ENCODE peak calls at places on chromosomes 3 and 15, in seven cellular contexts. S, P, O, V, U, B and H are unnamed samples.
A peak's percentile ranks its signal among the peaks of the same experiment; 100 is the strongest.

GRCh38 chr15:29143909-29144308 is 125.7 kb downstream of the NSMCE3 start:
- DNase-seq in V (peak; percentile 79), S (no peak), B (no peak), O (no peak), P (peak; percentile 53), U (no peak), H (no peak)

GRCh38 chr15:90151989-90152645 is 49.0 kb upstream of the SEMA4B start:
- DNase-seq in S (no peak), B (peak; percentile 87), O (no peak), U (no peak), V (no peak), P (no peak), H (no peak)

GRCh38 chr3:53149699-53150098 is 11.3 kb upstream of the PRKCD start:
- DNase-seq in U (no peak), O (no peak), P (no peak), V (no peak), B (no peak), S (no peak), H (no peak)

GRCh38 chr3:125116311-125117069 is 60.7 kb upstream of the HEG1 start:
- DNase-seq in U (no peak), O (no peak), S (no peak), B (peak; percentile 70), P (peak; percentile 96), V (peak; percentile 83), H (no peak)

GRCh38 chr3:36969540-36970432 is 23.1 kb downstream of the EPM2AIP1 start:
- DNase-seq in B (peak; percentile 84), P (peak; percentile 63), U (peak; percentile 22), V (peak; percentile 55), O (peak; percentile 48), S (peak; percentile 46), H (peak; percentile 15)

GRCh38 chr3:114144909-114145688 is 33.8 kb downstream of the DRD3 start:
- DNase-seq in S (no peak), V (peak; percentile 93), U (no peak), O (peak; percentile 28), B (no peak), P (peak; percentile 97), H (no peak)

GRCh38 chr3:153070153-153070868 is 91.7 kb upstream of the RAP2B start:
- DNase-seq in B (no peak), O (no peak), S (no peak), U (no peak), P (peak; percentile 75), V (peak; percentile 68), H (no peak)

GRCh38 chr3:78951546-78951945 is 816.3 kb downstream of the ROBO1 start:
- DNase-seq in P (no peak), V (no peak), B (no peak), O (no peak), S (no peak), U (no peak), H (no peak)

GRCh38 chr3:30952786-30953185 is 58.3 kb upstream of the GADL1 start:
- DNase-seq in S (no peak), V (peak; percentile 17), O (no peak), U (no peak), B (no peak), P (peak; percentile 45), H (no peak)